ENCODE peak calls at places on chromosomes 3 and 15, in eight cellular contexts. H, E, S, U, T, I, G and P are unnamed samples.

GRCh38 chr3:106827515-106828213 is 549.6 kb upstream of the CCDC54 start:
- DNase-seq in E (no peak), H (no peak), S (no peak), I (no peak), T (no peak), U (no peak), G (no peak), P (no peak)

GRCh38 chr3:55746808-55747413 is 259.8 kb upstream of the WNT5A start:
- DNase-seq in G (no peak), E (no peak), H (no peak), I (no peak), U (no peak), T (no peak), S (no peak), P (no peak)

GRCh38 chr3:95394286-95394685 is 1331.4 kb downstream of the NSUN3 start:
- DNase-seq in T (no peak), E (no peak), S (no peak), U (no peak), I (no peak), H (no peak), G (no peak), P (no peak)

GRCh38 chr3:190305406-190305805 is 16.8 kb downstream of the CLDN1 start:
- DNase-seq in U (no peak), T (no peak), G (no peak), I (no peak), S (no peak), H (no peak), E (no peak), P (no peak)

GRCh38 chr15:98684441-98684840 is 36.1 kb downstream of the IGF1R start:
- DNase-seq in I (no peak), G (no peak), H (peak), T (no peak), E (no peak), S (no peak), U (no peak), P (no peak)

GRCh38 chr3:126340081-126340511 is 17.1 kb downstream of the KLF15 start:
- DNase-seq in H (no peak), S (no peak), G (no peak), U (peak), T (no peak), I (peak), E (no peak), P (no peak)

GRCh38 chr15:62344806-62345539 is 179.9 kb upstream of the C2CD4B start:
- DNase-seq in H (peak), G (peak), T (peak), E (peak), U (no peak), S (peak), I (peak), P (peak)

GRCh38 chr15:40379853-40380252 is 2.7 kb upstream of the KNSTRN start:
- DNase-seq in H (peak), T (no peak), U (no peak), G (no peak), I (no peak), E (no peak), S (peak), P (peak)

GRCh38 chr3:182810574-182811268 is 17.4 kb downstream of the ATP11B start:
- DNase-seq in E (no peak), T (no peak), H (no peak), I (no peak), U (no peak), S (no peak), G (no peak), P (no peak)

GRCh38 chr15:65077981-65078352 is 1.4 kb downstream of the KBTBD13 start:
- DNase-seq in S (no peak), U (no peak), E (peak), T (peak), G (peak), H (peak), I (peak), P (no peak)

GRCh38 chr3:118144919-118145318 is 889.7 kb downstream of the IGSF11 start:
- DNase-seq in U (no peak), G (no peak), S (no peak), T (no peak), I (no peak), E (no peak), H (no peak), P (no peak)

GRCh38 chr3:63355809-63356208 is 77.7 kb downstream of the SYNPR start:
- DNase-seq in I (no peak), E (no peak), T (no peak), H (no peak), G (no peak), U (no peak), S (no peak), P (no peak)

GRCh38 chr15:26722621-26723160 is 50.2 kb downstream of the GABRB3 start:
- DNase-seq in S (no peak), T (no peak), E (no peak), H (no peak), U (no peak), I (no peak), G (no peak), P (no peak)

GRCh38 chr3:147940400-147940799 is 531.2 kb downstream of the ZIC1 start:
- DNase-seq in U (no peak), E (no peak), G (no peak), S (no peak), T (no peak), H (no peak), I (no peak), P (no peak)

GRCh38 chr3:129282727-129283327 is 4.2 kb downstream of the HMCES start:
- DNase-seq in I (no peak), S (no peak), E (no peak), G (no peak), U (no peak), H (no peak), T (no peak), P (no peak)

GRCh38 chr15:36358094-36358961 is 221.1 kb upstream of the CDIN1 start:
- DNase-seq in U (no peak), T (no peak), I (no peak), G (no peak), E (no peak), S (no peak), H (no peak), P (peak)

GRCh38 chr15:96268421-96269204 is 61.9 kb upstream of the NR2F2 start:
- DNase-seq in I (no peak), G (no peak), E (no peak), H (no peak), S (no peak), T (no peak), U (no peak), P (peak)